ENCODE peak calls at places on chromosome 1, in eight cellular contexts. Q is stimulated activated CD8-positive, alpha-beta memory T cell treated with anti-CD3 and anti-CD28 coated beads, Interleukin-4, amount 100 ng/mL, for 4 hours; I is heart right ventricle; C is activated CD4-positive, alpha-beta T cell treated with anti-CD3 and anti-CD28 coated beads, Interleukin-2, amount 50 U/mL, for 1 hour; K is NCI-H187; L is effector memory CD8-positive, alpha-beta T cell; B is GM04503; R is pancreas. S is an unnamed sample.

GRCh38 chr1:216314369-216315095 is 108.7 kb downstream of the USH2A start:
- DNase-seq in Q (no peak), I (no peak), C (no peak), K (no peak), L (no peak), B (no peak), R (peak), S (no peak)

GRCh38 chr1:161044535-161044907 is 1.3 kb downstream of the USF1 start:
- DNase-seq in Q (no peak), I (no peak), C (no peak), K (no peak), L (no peak), B (peak), R (no peak), S (no peak)

GRCh38 chr1:19452221-19452663 is 33.1 kb downstream of the CAPZB start:
- DNase-seq in Q (no peak), I (peak), C (no peak), K (no peak), L (no peak), B (peak), R (no peak), S (no peak)

GRCh38 chr1:178126790-178127189 is 32.9 kb downstream of the RASAL2 start:
- DNase-seq in Q (no peak), I (no peak), C (no peak), K (no peak), L (no peak), B (peak), R (no peak), S (no peak)

GRCh38 chr1:150662811-150663210 is 33.4 kb upstream of the ENSA start:
- DNase-seq in Q (no peak), I (no peak), C (no peak), K (no peak), L (no peak), B (no peak), R (no peak), S (no peak)

GRCh38 chr1:7224081-7224534 is 438.9 kb downstream of the CAMTA1 start:
- DNase-seq in Q (no peak), I (no peak), C (no peak), K (no peak), L (no peak), B (no peak), R (no peak), S (no peak)

GRCh38 chr1:79043506-79043905 is 37.0 kb upstream of the ADGRL4 start:
- DNase-seq in Q (no peak), I (no peak), C (no peak), K (no peak), L (no peak), B (peak), R (no peak), S (no peak)

GRCh38 chr1:237583270-237583669 is 307.5 kb downstream of the ZP4 start:
- DNase-seq in Q (no peak), I (no peak), C (no peak), K (no peak), L (no peak), B (no peak), R (no peak), S (no peak)

GRCh38 chr1:203331224-203331623 is 19.7 kb downstream of the FMOD start:
- DNase-seq in Q (no peak), I (no peak), C (no peak), K (no peak), L (no peak), B (no peak), R (no peak), S (no peak)

GRCh38 chr1:246947255-246947654 is 15.5 kb upstream of the AHCTF1 start:
- DNase-seq in Q (no peak), I (no peak), C (no peak), K (no peak), L (no peak), B (no peak), R (peak), S (no peak)

GRCh38 chr1:198686069-198686728 is 47.4 kb downstream of the PTPRC start:
- DNase-seq in Q (no peak), I (no peak), C (no peak), K (no peak), L (no peak), B (no peak), R (no peak), S (no peak)

GRCh38 chr1:1041092-1041503 is 21.2 kb downstream of the AGRN start:
- DNase-seq in Q (no peak), I (no peak), C (no peak), K (no peak), L (no peak), B (no peak), R (no peak), S (no peak)

GRCh38 chr1:2833454-2834145 is 32.1 kb upstream of the TTC34 start:
- DNase-seq in Q (no peak), I (no peak), C (no peak), K (no peak), L (no peak), B (no peak), R (no peak), S (no peak)

GRCh38 chr1:47629201-47629600 is 191.4 kb downstream of the FOXD2 start:
- DNase-seq in Q (no peak), I (no peak), C (no peak), K (no peak), L (no peak), B (no peak), R (no peak), S (peak)

GRCh38 chr1:116356067-116356466 is 17.0 kb upstream of the ATP1A1 start:
- DNase-seq in Q (no peak), I (no peak), C (no peak), K (no peak), L (no peak), B (no peak), R (no peak), S (no peak)

GRCh38 chr1:205188132-205188531 is 23.4 kb downstream of the DSTYK start:
- DNase-seq in Q (no peak), I (no peak), C (no peak), K (no peak), L (no peak), B (no peak), R (no peak), S (no peak)

GRCh38 chr1:14742181-14742980 is 143.9 kb downstream of the KAZN start:
- DNase-seq in Q (no peak), I (no peak), C (no peak), K (no peak), L (no peak), B (peak), R (no peak), S (no peak)

GRCh38 chr1:2859881-2860430 is 58.5 kb upstream of the TTC34 start:
- DNase-seq in Q (no peak), I (no peak), C (no peak), K (no peak), L (no peak), B (no peak), R (no peak), S (no peak)

GRCh38 chr1:50681931-50682330 is 258.7 kb upstream of the DMRTA2 start:
- DNase-seq in Q (no peak), I (no peak), C (no peak), K (no peak), L (no peak), B (no peak), R (no peak), S (no peak)

GRCh38 chr1:31122101-31122735 is 56.7 kb upstream of the PUM1 start:
- DNase-seq in Q (no peak), I (no peak), C (no peak), K (no peak), L (no peak), B (no peak), R (no peak), S (no peak)

GRCh38 chr1:205588691-205589445 is 42.9 kb downstream of the ELK4 start:
- DNase-seq in Q (no peak), I (no peak), C (no peak), K (no peak), L (no peak), B (peak), R (no peak), S (peak)

GRCh38 chr1:179637211-179637860 is 45.7 kb downstream of the TDRD5 start:
- DNase-seq in Q (no peak), I (no peak), C (no peak), K (peak), L (no peak), B (no peak), R (no peak), S (no peak)

GRCh38 chr1:171816300-171816901 is 24.9 kb upstream of the DNM3 start:
- DNase-seq in Q (no peak), I (no peak), C (no peak), K (no peak), L (no peak), B (no peak), R (no peak), S (no peak)

GRCh38 chr1:43442756-43443155 is 11.0 kb downstream of the HYI start:
- DNase-seq in Q (no peak), I (no peak), C (no peak), K (no peak), L (no peak), B (no peak), R (no peak), S (peak)

GRCh38 chr1:223531742-223532341 is 133.7 kb downstream of the CAPN8 start:
- DNase-seq in Q (no peak), I (peak), C (peak), K (peak), L (peak), B (no peak), R (peak), S (no peak)

GRCh38 chr1:224497714-224498573 is 63.3 kb upstream of the WDR26 start:
- DNase-seq in Q (peak), I (peak), C (peak), K (no peak), L (peak), B (peak), R (no peak), S (no peak)

GRCh38 chr1:171645553-171646336 is 6.7 kb downstream of the MYOC start:
- DNase-seq in Q (no peak), I (peak), C (no peak), K (no peak), L (no peak), B (peak), R (peak), S (no peak)

S was measured in mesenteric fat pad.